ENCODE peak calls at places on chromosomes 7 and 10, in seven cellular contexts. C is HCT116, T is neural progenitor cell, H is fibroblast of lung, Z is astrocyte, Y is GM23248, P is PC-3. G is an unnamed sample.

GRCh38 chr10:126070815-126071214 is 174.5 kb downstream of the FANK1 start:
- DNase-seq in P (no peak), Y (no peak), T (no peak), H (no peak), Z (no peak), C (no peak), G (no peak)

GRCh38 chr7:79927116-79927515 is 207.5 kb upstream of the GNAI1 start:
- DNase-seq in Y (no peak), C (no peak), T (no peak), P (no peak), Z (no peak), H (no peak), G (no peak)

GRCh38 chr10:121516483-121516882 is 81.8 kb downstream of the FGFR2 start:
- DNase-seq in C (no peak), P (no peak), Y (no peak), T (no peak), Z (no peak), H (no peak), G (no peak)

GRCh38 chr10:75019360-75019759 is 92.1 kb upstream of the SAMD8 start:
- DNase-seq in Z (peak), P (peak), T (no peak), C (no peak), H (peak), Y (peak), G (no peak)

GRCh38 chr10:32348297-32349198 is 1.6 kb upstream of the EPC1 start:
- DNase-seq in P (no peak), Z (no peak), T (no peak), Y (no peak), C (no peak), H (no peak), G (no peak)

GRCh38 chr7:79515358-79515757 is 61.9 kb upstream of the MAGI2 start:
- DNase-seq in P (no peak), H (no peak), Y (no peak), Z (no peak), T (no peak), C (no peak), G (no peak)

GRCh38 chr10:99346247-99346646 is 17.1 kb downstream of the CNNM1 start:
- DNase-seq in C (no peak), T (no peak), H (peak), Y (peak), Z (peak), P (peak), G (no peak)

GRCh38 chr7:83806538-83806937 is 157.6 kb upstream of the SEMA3E start:
- DNase-seq in Z (no peak), P (no peak), T (no peak), Y (no peak), H (no peak), C (no peak), G (no peak)

GRCh38 chr10:79047875-79048638 is 20.7 kb upstream of the ZMIZ1 start:
- DNase-seq in Y (no peak), Z (no peak), T (no peak), P (no peak), C (no peak), H (no peak), G (peak)

GRCh38 chr10:88411772-88412349 is 171.3 kb downstream of the RNLS start:
- DNase-seq in P (no peak), Z (no peak), C (no peak), H (no peak), T (no peak), Y (peak), G (no peak)

GRCh38 chr7:129454249-129454551 is 20.0 kb downstream of the STRIP2 start:
- DNase-seq in T (no peak), Y (no peak), H (no peak), Z (no peak), P (peak), C (no peak), G (no peak)

GRCh38 chr10:69318997-69319727 is 40.9 kb downstream of the HK1 start:
- DNase-seq in H (peak), Z (peak), T (peak), C (no peak), Y (peak), P (peak), G (peak)

GRCh38 chr10:125023862-125024495 is 82.1 kb downstream of the ZRANB1 start:
- DNase-seq in H (no peak), P (no peak), Y (peak), T (no peak), C (no peak), Z (no peak), G (no peak)

GRCh38 chr10:91409069-91409868 is 875 bp upstream of the HECTD2 start:
- DNase-seq in Z (peak), T (peak), C (no peak), H (peak), Y (peak), P (peak), G (peak)

GRCh38 chr10:91941426-91941825 is 17.9 kb downstream of the BTAF1 start:
- DNase-seq in T (no peak), Y (no peak), H (no peak), C (no peak), Z (peak), P (peak), G (no peak)

GRCh38 chr7:101550641-101551531 is 78.2 kb downstream of the MYL10 start:
- DNase-seq in H (no peak), C (no peak), P (no peak), Z (no peak), Y (peak), T (peak), G (no peak)

DNA sequence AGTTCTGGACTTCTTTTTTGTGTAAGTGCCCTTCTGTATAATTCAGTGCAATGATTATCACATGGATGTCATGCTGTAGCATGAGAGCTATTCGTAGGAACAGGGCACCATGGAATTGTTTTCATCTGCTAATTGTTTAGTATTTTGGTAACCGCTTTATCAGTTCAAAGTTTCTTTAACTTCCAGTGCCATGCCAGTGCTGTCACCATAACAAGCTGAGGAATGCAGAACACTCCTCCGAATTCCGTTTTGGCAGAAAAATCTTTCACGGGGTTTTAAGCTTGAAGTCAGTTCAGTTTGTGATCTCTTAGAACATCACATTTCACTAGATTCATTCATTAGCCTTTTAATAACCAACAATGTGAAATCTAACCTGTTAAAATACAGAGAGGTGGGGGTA is 117.2 kb upstream of the SEMA3C start:
- DNase-seq in T (no peak), H (no peak), C (no peak), P (no peak), Y (peak), Z (peak), G (no peak)
- H3K4me3 ChIP-seq in T (no peak), H (no peak), C (no peak), P (no peak), Y (peak), Z (no peak), G (no peak)

DNA sequence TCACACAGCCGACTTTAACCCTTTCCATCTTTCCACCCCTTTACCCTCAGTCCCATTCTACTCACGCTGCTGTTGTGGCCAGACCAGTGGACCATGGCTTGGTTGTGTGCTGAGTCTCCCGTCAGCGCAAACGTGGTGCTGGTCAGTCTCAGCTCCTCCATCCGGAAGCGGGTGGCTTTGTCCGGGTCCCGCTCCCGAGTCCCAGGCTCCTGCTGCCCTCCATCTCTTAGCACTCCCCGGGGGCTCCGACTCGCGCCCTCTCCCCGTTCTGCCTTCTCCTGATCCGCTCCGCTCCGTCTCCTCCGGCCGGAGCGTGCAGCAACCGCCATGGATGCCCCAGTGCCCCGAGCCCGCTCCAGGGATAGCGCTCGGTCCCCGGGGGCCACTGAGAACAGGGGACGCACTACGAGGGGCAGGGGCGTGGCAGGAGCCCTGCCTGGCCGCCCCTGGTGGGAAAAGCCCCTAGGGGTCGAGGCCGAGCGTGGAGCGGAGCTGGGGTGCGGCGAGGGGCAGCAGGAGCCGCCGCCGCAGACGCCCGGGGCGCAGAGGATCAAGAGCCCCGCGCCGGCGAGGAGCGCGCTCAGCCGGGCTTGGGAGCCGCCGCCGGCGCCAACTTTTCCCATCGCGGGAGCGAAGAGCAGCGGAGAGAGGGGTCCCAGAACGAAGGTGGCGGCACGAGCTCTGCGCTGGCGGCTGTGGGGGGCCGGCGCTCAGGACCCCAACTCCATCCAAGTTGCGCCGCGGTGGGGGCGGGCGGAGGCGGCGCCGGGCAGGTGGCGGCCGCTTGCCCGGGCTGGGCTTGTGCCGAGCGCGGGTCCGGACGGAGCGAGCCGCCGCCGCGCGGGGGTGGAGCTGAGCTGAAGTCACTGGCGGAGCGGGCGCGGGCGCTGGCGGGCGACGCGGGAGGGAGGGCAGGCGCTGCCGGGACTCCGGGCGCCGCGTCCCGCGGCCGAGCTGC is at the start of gene SORCS1:
- DNase-seq in Z (no peak), T (peak), C (no peak), H (no peak), P (no peak), Y (peak), G (no peak)
- TF ChIP-seq EZH2 in Z (no peak), T (no peak), C (no peak), H (no peak), P (no peak), Y (no peak), G (no peak)

GRCh38 chr10:17649836-17650235 is 5.9 kb downstream of the STAM start:
- DNase-seq in C (no peak), H (peak), T (no peak), Y (peak), Z (peak), P (no peak), G (no peak)
- H3K9ac ChIP-seq in C (peak), H (no peak), T (no peak), Y (no peak), Z (no peak), P (no peak), G (no peak)

GRCh38 chr10:15182541-15183207 is 14.2 kb upstream of the NMT2 start:
- DNase-seq in P (no peak), H (peak), Z (no peak), T (no peak), C (no peak), Y (peak), G (no peak)
- H3K4me3 ChIP-seq in P (no peak), H (no peak), Z (no peak), T (no peak), C (no peak), Y (peak), G (no peak)

GRCh38 chr7:1246871-1247526 is 14.3 kb downstream of the UNCX start:
- DNase-seq in T (peak), C (no peak), H (no peak), P (no peak), Y (no peak), Z (no peak), G (no peak)

GRCh38 chr7:1248077-1248458 is 15.4 kb downstream of the UNCX start:
- DNase-seq in H (no peak), T (peak), P (no peak), Y (no peak), C (no peak), Z (no peak), G (peak)

GRCh38 chr7:1247527-1248041 is 14.9 kb downstream of the UNCX start:
- DNase-seq in T (peak), Y (peak), Z (no peak), H (no peak), C (no peak), P (no peak), G (peak)

GRCh38 chr7:1249731-1250130 is 17.1 kb downstream of the UNCX start:
- DNase-seq in H (no peak), T (no peak), P (no peak), Y (no peak), Z (no peak), C (no peak), G (no peak)

GRCh38 chr7:1248459-1249131 is 15.9 kb downstream of the UNCX start:
- DNase-seq in Y (no peak), T (peak), H (no peak), C (no peak), P (no peak), Z (no peak), G (no peak)
- TF ChIP-seq EZH2 in Y (peak), T (no peak), H (peak), C (no peak), P (no peak), Z (peak), G (no peak)

GRCh38 chr7:94249631-94250030 is 145.1 kb upstream of the COL1A2 start:
- DNase-seq in H (no peak), Y (no peak), T (no peak), C (no peak), Z (no peak), P (no peak), G (no peak)

GRCh38 chr7:94252124-94252523 is 142.6 kb upstream of the COL1A2 start:
- DNase-seq in Y (no peak), H (no peak), C (no peak), Z (no peak), T (no peak), P (no peak), G (no peak)

GRCh38 chr7:94252971-94253370 is 141.7 kb upstream of the COL1A2 start:
- DNase-seq in H (peak), Y (no peak), C (no peak), Z (no peak), P (no peak), T (no peak), G (no peak)

GRCh38 chr7:94250124-94250523 is 144.6 kb upstream of the COL1A2 start:
- DNase-seq in H (no peak), Y (no peak), C (no peak), T (no peak), Z (peak), P (no peak), G (no peak)

DNA sequence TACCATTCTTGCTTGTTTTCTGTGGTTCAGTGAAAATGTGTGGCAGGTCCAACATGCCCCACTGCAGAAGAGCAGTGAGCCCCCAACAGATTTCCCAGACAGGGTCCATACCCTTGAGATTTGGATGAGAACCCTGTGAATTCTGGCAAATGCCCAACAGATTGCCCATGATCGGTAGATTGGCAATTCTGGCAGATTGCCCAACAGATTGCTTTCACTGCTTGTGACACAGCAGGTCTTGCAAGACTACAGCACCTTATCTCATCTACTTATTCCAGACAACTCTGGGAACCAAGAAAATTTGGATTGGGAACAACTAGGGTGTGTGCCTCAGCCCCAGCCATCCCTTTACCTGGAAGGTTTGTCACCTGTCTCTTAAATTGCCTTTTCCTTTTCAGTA is 143.7 kb upstream of the COL1A2 start:
- DNase-seq in P (no peak), T (no peak), Z (no peak), C (no peak), Y (no peak), H (no peak), G (no peak)
- H3K9ac ChIP-seq in P (no peak), T (no peak), Z (no peak), C (no peak), Y (no peak), H (no peak), G (no peak)

GRCh38 chr7:94366827-94367226 is 27.9 kb upstream of the COL1A2 start:
- DNase-seq in Y (peak), Z (no peak), P (no peak), H (no peak), C (no peak), T (no peak), G (no peak)

GRCh38 chr7:94366163-94366562 is 28.5 kb upstream of the COL1A2 start:
- DNase-seq in C (no peak), H (no peak), T (no peak), Y (no peak), P (no peak), Z (no peak), G (no peak)

GRCh38 chr7:94364816-94365215 is 29.9 kb upstream of the COL1A2 start:
- DNase-seq in P (no peak), Z (no peak), Y (peak), C (no peak), H (no peak), T (no peak), G (no peak)

GRCh38 chr7:94368371-94368791 is 26.3 kb upstream of the COL1A2 start:
- DNase-seq in C (no peak), Y (peak), Z (peak), T (peak), H (peak), P (no peak), G (no peak)

GRCh38 chr7:94367940-94368339 is 26.8 kb upstream of the COL1A2 start:
- DNase-seq in T (no peak), P (no peak), Y (peak), Z (peak), C (no peak), H (peak), G (no peak)
- H3K4me3 ChIP-seq in T (no peak), P (no peak), Y (peak), Z (peak), C (no peak), H (no peak), G (no peak)

GRCh38 chr7:155811895-155812761 is at the start of gene SHH:
- DNase-seq in Y (peak), T (peak), Z (no peak), C (no peak), P (no peak), H (peak), G (no peak)
- TF ChIP-seq EZH2 in Y (peak), T (peak), Z (peak), C (no peak), P (peak), H (peak), G (no peak)

DNA sequence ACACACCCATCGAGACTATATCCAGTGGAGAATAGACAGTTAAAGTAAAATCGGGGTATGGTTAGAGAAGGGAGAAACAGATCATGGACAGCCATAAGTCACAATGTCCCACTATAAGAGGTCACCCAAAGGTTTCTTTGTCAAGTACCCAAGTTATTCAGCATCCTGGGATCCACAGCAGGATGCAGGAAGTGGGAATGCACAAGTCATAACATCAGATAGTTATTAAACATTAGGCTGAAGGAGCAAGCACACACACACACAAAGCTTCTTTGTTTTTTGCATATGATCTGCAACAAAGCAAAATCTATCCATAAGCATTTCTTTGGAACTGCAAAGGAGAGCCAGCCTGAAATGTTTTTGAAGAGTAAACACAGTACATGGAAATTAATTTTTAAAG is 111.6 kb downstream of the NOC3L start:
- DNase-seq in Y (no peak), C (no peak), T (no peak), P (no peak), Z (no peak), H (no peak), G (no peak)
- H3K9ac ChIP-seq in Y (no peak), C (no peak), T (no peak), P (no peak), Z (no peak), H (no peak), G (no peak)

DNA sequence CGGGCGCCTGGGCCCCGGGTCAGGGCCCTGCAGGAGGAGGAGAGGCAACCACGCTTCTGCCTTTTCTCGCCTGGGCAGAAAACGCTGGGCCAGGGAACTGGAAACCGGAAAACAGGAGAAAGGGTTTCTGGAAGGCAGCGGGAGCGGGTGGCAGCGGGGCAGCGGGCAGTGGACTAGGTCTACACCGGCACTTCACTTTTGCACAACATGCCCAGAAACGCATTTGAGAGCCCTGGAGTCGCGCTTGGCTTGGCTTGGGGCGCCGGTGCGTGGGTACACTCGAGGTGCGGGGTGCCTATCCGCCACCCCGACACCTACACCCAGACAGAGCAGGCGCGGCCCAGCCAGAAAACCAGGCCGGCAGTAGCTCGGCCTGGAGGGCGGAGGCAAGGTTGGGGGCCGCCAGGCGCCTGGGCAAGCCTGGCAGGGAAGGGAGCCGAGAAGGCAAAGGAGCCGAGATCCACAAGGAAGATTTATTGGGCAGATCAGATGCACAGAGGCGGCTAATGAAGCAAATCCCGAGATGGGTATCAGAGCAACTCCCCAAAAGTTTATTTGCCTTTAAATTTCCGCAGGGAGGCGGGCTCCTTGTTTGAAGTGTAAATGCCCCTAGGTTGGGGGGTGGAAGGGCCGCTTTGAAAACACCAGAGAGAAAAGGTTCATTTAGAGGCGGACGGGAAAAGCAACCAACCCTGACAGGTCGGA is 3.2 kb upstream of the PAX2 start:
- DNase-seq in Y (no peak), Z (no peak), H (no peak), T (peak), C (no peak), P (no peak), G (no peak)
- H3K4me3 ChIP-seq in Y (no peak), Z (no peak), H (no peak), T (peak), C (no peak), P (peak), G (no peak)